ENCODE peak calls at places on chromosomes 13 and 19, in six cellular contexts. One of them, this sample, is unnamed.
A peak's percentile ranks its signal among the peaks of the same experiment; 100 is the strongest.

GRCh38 chr19:41195675-41196497 is 2.9 kb downstream of the CYP2S1 start:
- DNase-seq in HCT116: no peak
- DNase-seq in thyroid gland: no peak
- DNase-seq in HepG2: no peak
- DNase-seq in prostate gland: no peak
- DNase-seq in sigmoid colon: no peak
- DNase-seq in this sample: no peak

GRCh38 chr19:4380254-4380727 is 20.1 kb downstream of the SH3GL1 start:
- DNase-seq in thyroid gland: peak; percentile 51
- DNase-seq in prostate gland: no peak
- DNase-seq in HepG2: no peak
- DNase-seq in sigmoid colon: peak; percentile 73
- DNase-seq in HCT116: no peak
- DNase-seq in this sample: no peak

GRCh38 chr19:17075860-17076538 is 422 bp downstream of the MYO9B start:
- DNase-seq in prostate gland: no peak
- DNase-seq in HCT116: no peak
- DNase-seq in sigmoid colon: peak; percentile 79
- DNase-seq in HepG2: no peak
- DNase-seq in thyroid gland: peak; percentile 46
- DNase-seq in this sample: no peak

GRCh38 chr13:21055016-21055415 is 6.4 kb downstream of the LATS2 start:
- DNase-seq in HepG2: no peak
- DNase-seq in HCT116: no peak
- DNase-seq in prostate gland: no peak
- DNase-seq in thyroid gland: no peak
- DNase-seq in sigmoid colon: no peak
- DNase-seq in this sample: no peak

GRCh38 chr13:19713186-19713965 is 69.4 kb downstream of the PSPC1 start:
- DNase-seq in prostate gland: no peak
- DNase-seq in thyroid gland: no peak
- DNase-seq in sigmoid colon: no peak
- DNase-seq in HCT116: no peak
- DNase-seq in HepG2: no peak
- DNase-seq in this sample: peak; percentile 11

GRCh38 chr19:1989513-1990229 is 25.8 kb downstream of the BTBD2 start:
- DNase-seq in HCT116: no peak
- DNase-seq in sigmoid colon: no peak
- DNase-seq in thyroid gland: no peak
- DNase-seq in HepG2: no peak
- DNase-seq in prostate gland: no peak
- DNase-seq in this sample: no peak

GRCh38 chr13:105665284-105665683 is 870.2 kb downstream of the EFNB2 start:
- DNase-seq in thyroid gland: no peak
- DNase-seq in prostate gland: no peak
- DNase-seq in HepG2: no peak
- DNase-seq in sigmoid colon: no peak
- DNase-seq in HCT116: no peak
- DNase-seq in this sample: peak; percentile 7

GRCh38 chr13:64684685-64685431 is 2545.3 kb downstream of the PCDH9 start:
- DNase-seq in prostate gland: no peak
- DNase-seq in sigmoid colon: no peak
- DNase-seq in HepG2: no peak
- DNase-seq in HCT116: no peak
- DNase-seq in thyroid gland: no peak
- DNase-seq in this sample: no peak

GRCh38 chr13:23656637-23657036 is 86.4 kb downstream of the TNFRSF19 start:
- DNase-seq in HCT116: no peak
- DNase-seq in prostate gland: no peak
- DNase-seq in HepG2: peak; percentile 45
- DNase-seq in thyroid gland: no peak
- DNase-seq in sigmoid colon: no peak
- DNase-seq in this sample: no peak

GRCh38 chr13:32032780-32033179 is 1.2 kb downstream of the FRY start:
- DNase-seq in HCT116: no peak
- DNase-seq in sigmoid colon: no peak
- DNase-seq in thyroid gland: no peak
- DNase-seq in HepG2: no peak
- DNase-seq in prostate gland: no peak
- DNase-seq in this sample: no peak

GRCh38 chr13:96011291-96011875 is 41.8 kb downstream of the UGGT2 start:
- DNase-seq in HepG2: no peak
- DNase-seq in HCT116: no peak
- DNase-seq in thyroid gland: no peak
- DNase-seq in prostate gland: no peak
- DNase-seq in sigmoid colon: no peak
- DNase-seq in this sample: no peak

GRCh38 chr13:79995334-79995733 is 345.6 kb downstream of the SPRY2 start:
- DNase-seq in sigmoid colon: no peak
- DNase-seq in HCT116: no peak
- DNase-seq in HepG2: no peak
- DNase-seq in prostate gland: no peak
- DNase-seq in thyroid gland: no peak
- DNase-seq in this sample: no peak

GRCh38 chr19:58563823-58564222 is 5.4 kb upstream of the UBE2M start:
- DNase-seq in sigmoid colon: peak; percentile 40
- DNase-seq in thyroid gland: peak; percentile 2
- DNase-seq in HepG2: no peak
- DNase-seq in HCT116: no peak
- DNase-seq in prostate gland: no peak
- DNase-seq in this sample: no peak

GRCh38 chr13:111528513-111528912 is 208.1 kb downstream of the TEX29 start:
- DNase-seq in HepG2: no peak
- DNase-seq in sigmoid colon: no peak
- DNase-seq in thyroid gland: no peak
- DNase-seq in HCT116: no peak
- DNase-seq in prostate gland: no peak
- DNase-seq in this sample: no peak

GRCh38 chr19:48914181-48914580 is 14.1 kb downstream of the NUCB1 start:
- DNase-seq in HCT116: no peak
- DNase-seq in thyroid gland: no peak
- DNase-seq in sigmoid colon: no peak
- DNase-seq in HepG2: no peak
- DNase-seq in prostate gland: no peak
- DNase-seq in this sample: no peak

GRCh38 chr19:47168065-47168464 is 37.4 kb downstream of the SAE1 start:
- DNase-seq in prostate gland: no peak
- DNase-seq in sigmoid colon: no peak
- DNase-seq in thyroid gland: no peak
- DNase-seq in HepG2: no peak
- DNase-seq in HCT116: no peak
- DNase-seq in this sample: no peak

GRCh38 chr19:47176627-47177090 is 46.0 kb downstream of the SAE1 start:
- DNase-seq in HepG2: no peak
- DNase-seq in prostate gland: no peak
- DNase-seq in HCT116: no peak
- DNase-seq in thyroid gland: no peak
- DNase-seq in sigmoid colon: no peak
- DNase-seq in this sample: no peak

GRCh38 chr19:47176071-47176626 is 45.5 kb downstream of the SAE1 start:
- DNase-seq in prostate gland: no peak
- DNase-seq in sigmoid colon: no peak
- DNase-seq in thyroid gland: no peak
- DNase-seq in HCT116: no peak
- DNase-seq in HepG2: no peak
- DNase-seq in this sample: no peak

GRCh38 chr19:47172666-47173455 is 42.2 kb downstream of the SAE1 start:
- DNase-seq in prostate gland: no peak
- DNase-seq in HCT116: no peak
- DNase-seq in sigmoid colon: no peak
- DNase-seq in thyroid gland: peak; percentile 70
- DNase-seq in HepG2: no peak
- DNase-seq in this sample: no peak
- TF ChIP-seq POLR2A in prostate gland: no peak
- TF ChIP-seq POLR2A in HCT116: no peak
- TF ChIP-seq POLR2A in sigmoid colon: no peak
- TF ChIP-seq POLR2A in thyroid gland: no peak
- TF ChIP-seq POLR2A in HepG2: no peak
- TF ChIP-seq POLR2A in this sample: no peak

GRCh38 chr19:18328340-18329034 is 5.6 kb upstream of the LSM4 start:
- DNase-seq in HCT116: peak; percentile 94
- DNase-seq in HepG2: peak; percentile 97
- DNase-seq in sigmoid colon: peak; percentile 98
- DNase-seq in prostate gland: peak; percentile 95
- DNase-seq in thyroid gland: peak; percentile 96
- DNase-seq in this sample: peak; percentile 97
- TF ChIP-seq POLR2A in HCT116: peak; percentile 72
- TF ChIP-seq POLR2A in HepG2: no peak
- TF ChIP-seq POLR2A in sigmoid colon: no peak
- TF ChIP-seq POLR2A in prostate gland: peak; percentile 77
- TF ChIP-seq POLR2A in thyroid gland: no peak
- TF ChIP-seq POLR2A in this sample: peak; percentile 24

GRCh38 chr19:6047741-6048231 is 62.5 kb downstream of the RFX2 start:
- DNase-seq in thyroid gland: peak; percentile 47
- DNase-seq in HepG2: peak; percentile 70
- DNase-seq in HCT116: peak; percentile 31
- DNase-seq in sigmoid colon: no peak
- DNase-seq in prostate gland: no peak
- DNase-seq in this sample: no peak

GRCh38 chr19:6047256-6047655 is 63.0 kb downstream of the RFX2 start:
- DNase-seq in sigmoid colon: no peak
- DNase-seq in HepG2: no peak
- DNase-seq in prostate gland: no peak
- DNase-seq in thyroid gland: no peak
- DNase-seq in HCT116: no peak
- DNase-seq in this sample: no peak

GRCh38 chr19:6045108-6045507 is 65.2 kb downstream of the RFX2 start:
- DNase-seq in HepG2: no peak
- DNase-seq in sigmoid colon: no peak
- DNase-seq in prostate gland: no peak
- DNase-seq in thyroid gland: no peak
- DNase-seq in HCT116: no peak
- DNase-seq in this sample: no peak

GRCh38 chr19:6048348-6048747 is 62.0 kb downstream of the RFX2 start:
- DNase-seq in prostate gland: no peak
- DNase-seq in thyroid gland: peak; percentile 24
- DNase-seq in sigmoid colon: no peak
- DNase-seq in HepG2: no peak
- DNase-seq in HCT116: no peak
- DNase-seq in this sample: no peak

DNA sequence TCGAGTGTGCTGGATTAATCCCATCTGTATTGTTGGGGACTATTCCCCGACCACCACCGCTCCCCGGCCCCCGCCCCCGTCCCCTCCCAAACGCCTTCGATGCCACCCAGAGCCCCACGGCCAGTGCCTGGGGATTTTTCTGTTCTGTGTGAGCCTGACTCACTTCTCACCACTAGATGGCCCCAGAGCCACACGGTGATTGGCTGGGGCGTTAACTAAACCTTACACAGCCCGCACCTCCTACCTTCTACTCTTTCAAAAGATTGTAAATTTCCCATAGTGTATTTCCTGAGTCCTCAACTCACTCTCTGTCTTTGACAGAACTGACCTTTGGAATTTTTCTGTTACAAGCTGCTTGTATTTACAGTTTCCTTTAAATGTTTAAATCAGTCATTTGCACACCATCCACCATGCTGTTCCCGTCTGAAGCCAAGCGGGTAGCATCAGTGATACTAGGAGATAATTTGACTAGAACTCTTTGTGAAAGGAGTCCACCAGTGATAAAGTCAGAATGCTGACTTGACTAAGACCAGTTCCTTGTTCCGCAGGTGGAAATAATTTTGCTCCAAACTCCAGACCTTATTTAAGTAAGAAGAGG is 61.4 kb downstream of the RFX2 start:
- DNase-seq in HCT116: peak; percentile 59
- DNase-seq in HepG2: peak; percentile 69
- DNase-seq in thyroid gland: peak; percentile 75
- DNase-seq in sigmoid colon: peak; percentile 89
- DNase-seq in prostate gland: peak; percentile 70
- DNase-seq in this sample: peak; percentile 78
- TF ChIP-seq POLR2A in HCT116: no peak
- TF ChIP-seq POLR2A in HepG2: no peak
- TF ChIP-seq POLR2A in thyroid gland: no peak
- TF ChIP-seq POLR2A in sigmoid colon: no peak
- TF ChIP-seq POLR2A in prostate gland: no peak
- TF ChIP-seq POLR2A in this sample: no peak

GRCh38 chr19:39403331-39404312 is 3.0 kb upstream of the ZFP36 start:
- DNase-seq in sigmoid colon: peak; percentile 100
- DNase-seq in thyroid gland: peak; percentile 99
- DNase-seq in HCT116: peak; percentile 92
- DNase-seq in HepG2: no peak
- DNase-seq in prostate gland: peak; percentile 99
- DNase-seq in this sample: peak; percentile 92
- TF ChIP-seq POLR2A in sigmoid colon: peak; percentile 71
- TF ChIP-seq POLR2A in thyroid gland: peak; percentile 76
- TF ChIP-seq POLR2A in HCT116: peak; percentile 40
- TF ChIP-seq POLR2A in HepG2: no peak
- TF ChIP-seq POLR2A in prostate gland: peak; percentile 75
- TF ChIP-seq POLR2A in this sample: peak; percentile 2